ENCODE peak calls at places on chromosomes 16 and 17, in eight cellular contexts. G is ovary, M is Panc1, P is uterus, Z is heart right ventricle, N is PC-9, B is cardiac muscle cell, Q is aorta. R is an unnamed sample.

GRCh38 chr17:64343833-64344637 is 46.6 kb downstream of the PECAM1 start:
- DNase-seq in G (peak; percentile 73), M (no peak), P (peak; percentile 72), Z (peak; percentile 81), N (peak; percentile 80), B (peak; percentile 95), Q (peak; percentile 92), R (no peak)

GRCh38 chr17:14745541-14745940 is 444.7 kb downstream of the HS3ST3B1 start:
- DNase-seq in G (no peak), M (no peak), P (no peak), Z (no peak), N (no peak), B (peak; percentile 52), Q (no peak), R (no peak)

GRCh38 chr16:86029131-86029741 is 130.3 kb downstream of the IRF8 start:
- DNase-seq in G (no peak), M (no peak), P (no peak), Z (peak; percentile 60), N (no peak), B (peak; percentile 63), Q (peak; percentile 64), R (peak; percentile 56)

GRCh38 chr16:74667215-74667765 is 613 bp upstream of the RFWD3 start:
- DNase-seq in G (peak; percentile 33), M (peak; percentile 5), P (no peak), Z (peak; percentile 31), N (peak; percentile 36), B (peak; percentile 34), Q (peak; percentile 51), R (peak; percentile 36)

GRCh38 chr16:85448557-85449194 is 164.4 kb upstream of the GSE1 start:
- DNase-seq in G (no peak), M (no peak), P (peak; percentile 47), Z (no peak), N (no peak), B (no peak), Q (no peak), R (peak; percentile 46)

GRCh38 chr17:77437017-77437416 is 296.2 kb downstream of the SEC14L1 start:
- DNase-seq in G (peak; percentile 73), M (no peak), P (no peak), Z (peak; percentile 71), N (no peak), B (peak; percentile 93), Q (peak; percentile 75), R (no peak)

GRCh38 chr16:69188716-69189115 is 1.8 kb downstream of the SNTB2 start:
- DNase-seq in G (no peak), M (no peak), P (no peak), Z (no peak), N (no peak), B (peak; percentile 44), Q (no peak), R (no peak)

GRCh38 chr17:28482551-28483199 is 9.2 kb downstream of the SLC13A2 start:
- DNase-seq in G (no peak), M (no peak), P (no peak), Z (no peak), N (no peak), B (no peak), Q (no peak), R (peak; percentile 98)

GRCh38 chr17:17694229-17695081 is 13.2 kb downstream of the RAI1 start:
- DNase-seq in G (peak; percentile 84), M (no peak), P (peak; percentile 85), Z (peak; percentile 78), N (peak; percentile 76), B (peak; percentile 66), Q (peak; percentile 88), R (peak; percentile 60)

GRCh38 chr16:54862529-54862928 is 68.1 kb upstream of the IRX5 start:
- DNase-seq in G (no peak), M (no peak), P (no peak), Z (no peak), N (no peak), B (no peak), Q (no peak), R (no peak)

GRCh38 chr17:17570207-17570797 is 21.2 kb downstream of the PEMT start:
- DNase-seq in G (no peak), M (no peak), P (peak; percentile 42), Z (peak; percentile 57), N (peak; percentile 62), B (peak; percentile 34), Q (no peak), R (peak; percentile 53)

GRCh38 chr17:80358861-80359260 is 56.1 kb upstream of the ENDOV start:
- DNase-seq in G (peak; percentile 13), M (no peak), P (no peak), Z (no peak), N (no peak), B (no peak), Q (no peak), R (no peak)

GRCh38 chr16:57013902-57014301 is 24.5 kb downstream of the NLRC5 start:
- DNase-seq in G (no peak), M (no peak), P (no peak), Z (no peak), N (no peak), B (no peak), Q (no peak), R (no peak)

GRCh38 chr16:69114346-69114975 is 9.0 kb downstream of the HAS3 start:
- DNase-seq in G (no peak), M (no peak), P (no peak), Z (no peak), N (no peak), B (no peak), Q (no peak), R (no peak)

GRCh38 chr17:74743755-74744154 is 4.7 kb upstream of the NHERF1 start:
- DNase-seq in G (no peak), M (no peak), P (no peak), Z (no peak), N (no peak), B (no peak), Q (no peak), R (no peak)

GRCh38 chr16:11557811-11558210 is 28.9 kb downstream of the LITAF start:
- DNase-seq in G (no peak), M (no peak), P (no peak), Z (peak; percentile 34), N (no peak), B (no peak), Q (no peak), R (no peak)

GRCh38 chr17:1928976-1929375 is 96.2 kb downstream of the RTN4RL1 start:
- DNase-seq in G (no peak), M (no peak), P (no peak), Z (peak; percentile 73), N (no peak), B (no peak), Q (no peak), R (peak; percentile 25)

GRCh38 chr16:88639231-88640038 is 1.1 kb downstream of the IL17C start:
- DNase-seq in G (no peak), M (no peak), P (no peak), Z (no peak), N (peak; percentile 59), B (no peak), Q (no peak), R (peak; percentile 50)

GRCh38 chr16:1427473-1428461 is 3.1 kb upstream of the PERCC1 start:
- DNase-seq in G (no peak), M (no peak), P (no peak), Z (no peak), N (no peak), B (no peak), Q (no peak), R (no peak)

GRCh38 chr16:53090591-53091507 is 36.1 kb downstream of the CHD9 start:
- DNase-seq in G (peak; percentile 95), M (no peak), P (peak; percentile 98), Z (peak; percentile 92), N (no peak), B (peak; percentile 100), Q (peak; percentile 94), R (no peak)

GRCh38 chr17:79217473-79218135 is 143.0 kb downstream of the ENGASE start:
- DNase-seq in G (no peak), M (no peak), P (no peak), Z (no peak), N (no peak), B (no peak), Q (no peak), R (no peak)
- H3K27ac ChIP-seq in G (no peak overlapping the region), M (no peak overlapping the region), P (no peak overlapping the region), Z (no peak overlapping the region), N (no peak overlapping the region), B (no peak overlapping the region), Q (no peak overlapping the region), R (no peak overlapping the region)

DNA sequence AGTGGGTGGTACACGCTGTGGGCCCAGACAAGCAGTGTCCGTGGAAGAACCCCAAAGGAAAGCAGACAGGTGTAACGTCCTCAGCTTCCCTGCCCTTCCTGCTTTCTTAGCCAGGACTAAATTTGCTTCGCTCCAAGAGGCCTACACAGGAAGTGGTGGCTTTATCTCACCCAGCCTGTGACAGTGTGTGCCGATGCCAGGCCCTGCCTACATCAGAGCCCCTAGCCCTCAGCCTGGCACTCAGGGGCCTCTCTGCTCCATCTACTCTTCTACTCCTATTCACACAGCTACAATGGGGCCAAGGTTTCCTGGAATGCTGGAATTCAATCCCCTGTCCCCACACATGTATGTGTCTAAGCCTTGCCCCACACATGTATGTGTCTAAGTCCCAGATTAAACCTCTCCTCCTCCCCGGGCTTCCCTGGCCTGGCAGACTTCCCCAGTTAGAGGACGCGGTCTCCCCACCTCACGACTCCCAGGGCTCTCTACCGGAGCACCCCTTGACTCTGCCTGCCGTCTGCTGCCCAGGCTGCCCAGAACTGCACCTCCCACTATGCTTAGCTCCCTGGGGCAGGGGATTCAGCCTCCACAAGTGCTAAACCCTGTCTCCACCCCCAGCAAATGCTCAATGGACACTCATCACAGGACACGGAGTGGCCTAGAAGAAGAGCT is 8.2 kb downstream of the PGAP3 start:
- DNase-seq in G (no peak), M (no peak), P (no peak), Z (no peak), N (no peak), B (no peak), Q (no peak), R (peak; percentile 63)
- H3K9me3 ChIP-seq in G (no peaks in the 10 kb centered on the region), M (no peaks in the 10 kb centered on the region), P (no peaks in the 10 kb centered on the region), Z (no peaks in the 10 kb centered on the region), N (no peaks in the 10 kb centered on the region), B (no peaks in the 10 kb centered on the region), Q (no peaks in the 10 kb centered on the region), R (no peaks in the 10 kb centered on the region)

GRCh38 chr16:27316038-27316680 is 2.4 kb downstream of the IL4R start:
- DNase-seq in G (no peak), M (no peak), P (peak; percentile 17), Z (no peak), N (no peak), B (no peak), Q (peak; percentile 33), R (no peak)
- H3K4me1 ChIP-seq in G (peaks cover 5% of the 10 kb centered on the region), M (peaks cover 14% of the 10 kb centered on the region), P (peaks cover 18% of the 10 kb centered on the region), Z (peaks cover 74% of the 10 kb centered on the region), N (peaks cover 72% of the 10 kb centered on the region), B (peaks cover 12% of the 10 kb centered on the region), Q (no peaks in the 10 kb centered on the region), R (peaks cover 4% of the 10 kb centered on the region)

GRCh38 chr17:21218831-21219380 is 4.9 kb upstream of the TMEM11 start:
- DNase-seq in G (no peak), M (no peak), P (no peak), Z (no peak), N (no peak), B (no peak), Q (no peak), R (no peak)
- H3K27ac ChIP-seq in G (no peak overlapping the region), M (no peak overlapping the region), P (no peak overlapping the region), Z (no peak overlapping the region), N (no peak overlapping the region), B (no peak overlapping the region), Q (no peak overlapping the region), R (no peak overlapping the region)

GRCh38 chr17:42303694-42304093 is 15.4 kb downstream of the STAT5A start:
- DNase-seq in G (no peak), M (no peak), P (no peak), Z (no peak), N (no peak), B (no peak), Q (no peak), R (no peak)
- H3K9me3 ChIP-seq in G (no peaks in the 10 kb centered on the region), M (no peaks in the 10 kb centered on the region), P (no peaks in the 10 kb centered on the region), Z (no peaks in the 10 kb centered on the region), N (no peaks in the 10 kb centered on the region), B (no peaks in the 10 kb centered on the region), Q (no peaks in the 10 kb centered on the region), R (no peaks in the 10 kb centered on the region)

GRCh38 chr17:81399481-81400153 is 4.4 kb downstream of the BAHCC1 start:
- DNase-seq in G (no peak), M (no peak), P (no peak), Z (no peak), N (no peak), B (no peak), Q (no peak), R (no peak)
- H3K4me1 ChIP-seq in G (peaks cover 22% of the 10 kb centered on the region), M (peaks cover 43% of the 10 kb centered on the region), P (peaks cover 23% of the 10 kb centered on the region), Z (peaks cover 90% of the 10 kb centered on the region), N (peaks cover 8% of the 10 kb centered on the region), B (peaks cover 48% of the 10 kb centered on the region), Q (peaks cover 4% of the 10 kb centered on the region), R (no peaks in the 10 kb centered on the region)

R was measured in small intestine.